ENCODE peak calls at places on chromosomes 16 and 17, in ten cellular contexts. J is breast epithelium, X is uterus, C is HCT116, M is AG04450, H is neural progenitor cell, A is thoracic aorta, Q is PC-9, N is A549, O is IMR-90. T is an unnamed sample.

GRCh38 chr17:75289832-75290337 is 652 bp upstream of the SLC25A19 start:
- DNase-seq in J (peak; percentile 30), M (no peak), X (peak; percentile 47), O (peak; percentile 60), N (no peak), H (no peak), A (no peak), Q (no peak), C (no peak), T (no peak)

GRCh38 chr17:37642706-37643105 is 540 bp downstream of the DDX52 start:
- DNase-seq in C (no peak), N (peak; percentile 40), J (no peak), X (no peak), O (peak; percentile 31), M (no peak), H (no peak), A (no peak), Q (peak; percentile 60), T (no peak)

GRCh38 chr16:88473666-88474534 is 20.8 kb downstream of the ZFPM1 start:
- DNase-seq in N (no peak), C (no peak), O (peak; percentile 72), A (no peak), Q (no peak), M (peak; percentile 30), X (peak; percentile 80), J (no peak), H (no peak), T (no peak)

GRCh38 chr17:76635039-76635438 is 8.5 kb downstream of the ST6GALNAC1 start:
- DNase-seq in H (no peak), X (no peak), A (no peak), C (no peak), N (no peak), M (no peak), J (no peak), O (peak; percentile 58), Q (no peak), T (no peak)

GRCh38 chr17:19760781-19761180 is 12.7 kb upstream of the ALDH3A1 start:
- DNase-seq in N (no peak), O (no peak), C (no peak), X (no peak), H (no peak), Q (no peak), J (peak; percentile 12), M (no peak), A (no peak), T (no peak)

GRCh38 chr16:87017388-87018012 is 299.7 kb downstream of the C16orf95 start:
- DNase-seq in M (peak; percentile 46), J (no peak), N (peak; percentile 56), O (peak; percentile 88), A (no peak), C (peak; percentile 80), X (no peak), Q (peak; percentile 57), H (peak; percentile 51), T (no peak)

GRCh38 chr16:2235695-2236361 is 416 bp upstream of the DNASE1L2 start:
- DNase-seq in M (no peak), H (no peak), N (no peak), C (no peak), J (no peak), A (no peak), X (no peak), O (no peak), Q (no peak), T (no peak)

GRCh38 chr17:71530227-71530626 is 590.6 kb upstream of the SOX9 start:
- DNase-seq in M (no peak), N (no peak), X (no peak), C (no peak), O (no peak), Q (no peak), A (no peak), J (no peak), H (no peak), T (no peak)

GRCh38 chr16:24883714-24884151 is 38.0 kb downstream of the SLC5A11 start:
- DNase-seq in C (no peak), M (no peak), Q (no peak), J (no peak), A (no peak), O (no peak), N (no peak), H (no peak), X (no peak), T (no peak)

GRCh38 chr16:69432069-69432468 is 7.7 kb downstream of the CYB5B start:
- DNase-seq in C (no peak), H (no peak), M (no peak), J (no peak), Q (no peak), A (no peak), N (no peak), X (no peak), O (no peak), T (no peak)

GRCh38 chr17:63120406-63120805 is 154.4 kb downstream of the TANC2 start:
- DNase-seq in O (peak; percentile 54), J (no peak), N (no peak), C (no peak), M (no peak), Q (peak; percentile 54), A (no peak), X (no peak), H (no peak), T (no peak)

GRCh38 chr17:33202796-33203195 is 90.3 kb downstream of the ASIC2 start:
- DNase-seq in N (no peak), C (no peak), O (no peak), X (no peak), Q (no peak), J (no peak), M (no peak), A (no peak), H (no peak), T (no peak)

GRCh38 chr16:70601576-70602575 is 44.5 kb upstream of the IL34 start:
- DNase-seq in C (no peak), N (no peak), M (no peak), J (no peak), A (no peak), Q (no peak), H (no peak), O (peak; percentile 24), X (no peak), T (no peak)

GRCh38 chr17:6092923-6093468 is 22.8 kb downstream of the WSCD1 start:
- DNase-seq in N (no peak), J (no peak), O (no peak), A (no peak), Q (no peak), C (no peak), H (no peak), M (no peak), X (no peak), T (no peak)

GRCh38 chr16:5046914-5047313 is 13.2 kb upstream of the NAGPA start:
- DNase-seq in O (no peak), N (no peak), M (no peak), Q (no peak), J (no peak), X (no peak), A (no peak), H (no peak), C (no peak), T (no peak)

GRCh38 chr17:30957741-30958140 is 13.1 kb upstream of the RNF135 start:
- DNase-seq in H (no peak), Q (no peak), X (no peak), N (no peak), A (no peak), J (no peak), O (no peak), M (no peak), C (no peak), T (no peak)

GRCh38 chr17:40346768-40347154 is 17.8 kb downstream of the GJD3 start:
- DNase-seq in M (no peak), Q (no peak), O (no peak), H (no peak), X (no peak), N (no peak), C (no peak), J (no peak), A (no peak), T (no peak)
- H3K27ac ChIP-seq in M (no peak overlapping the region), Q (no peak overlapping the region), O (peak overlapping the region; percentile 25), H (no peak overlapping the region), X (peak overlapping the region; percentile 95), N (peak overlapping the region; percentile 92), C (no peak overlapping the region), J (peak overlapping the region; percentile 98), A (peak overlapping the region; percentile 91), T (peak overlapping the region; percentile 27)

DNA sequence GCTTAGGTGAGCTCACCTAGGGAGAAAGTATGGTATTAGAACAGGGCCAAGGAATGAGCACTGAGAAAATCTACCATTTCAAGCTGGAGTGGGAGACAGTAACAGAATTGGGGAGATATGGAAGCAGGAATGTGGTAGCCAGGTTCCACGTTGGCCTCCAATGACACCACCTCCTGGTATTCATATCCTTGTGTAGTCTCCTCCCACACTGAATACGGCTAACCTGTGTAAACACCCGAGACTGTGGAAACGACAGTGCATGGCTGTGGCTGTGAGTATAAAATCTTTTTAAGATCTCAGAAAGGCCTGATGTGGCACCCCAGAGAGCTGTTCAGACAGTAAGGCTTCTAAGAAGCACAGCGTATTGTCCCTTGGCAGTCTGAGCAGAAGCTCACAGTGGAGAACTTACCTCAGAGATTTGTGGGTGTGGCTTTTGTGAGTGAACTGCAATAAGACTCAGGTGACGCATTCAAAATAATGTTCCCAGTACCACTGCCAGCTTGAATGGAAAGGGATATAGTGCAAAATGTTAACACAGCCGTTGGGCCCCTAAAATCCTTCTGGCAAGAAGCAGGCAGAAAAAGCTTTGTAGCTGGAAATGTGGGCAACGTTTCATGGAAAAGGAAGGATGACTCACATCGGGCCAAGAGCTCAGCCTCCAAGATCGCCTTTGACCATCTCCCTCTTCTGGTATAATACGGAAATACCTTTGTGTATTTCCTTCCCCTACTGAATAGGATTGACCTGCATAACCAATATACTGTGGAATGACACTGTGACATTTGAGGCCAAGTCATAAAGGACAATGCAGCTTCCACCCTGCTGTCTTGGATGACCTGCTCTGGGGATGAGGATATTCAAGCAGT is 14.4 kb downstream of the SDR42E1 start:
- DNase-seq in Q (no peak), A (no peak), O (peak; percentile 57), C (peak; percentile 60), N (peak; percentile 51), X (peak; percentile 20), H (peak; percentile 22), J (no peak), M (no peak), T (no peak)
- H3K4me3 ChIP-seq in Q (no peak overlapping the region), A (no peak overlapping the region), O (no peak overlapping the region), C (no peak overlapping the region), N (no peak overlapping the region), X (no peak overlapping the region), H (no peak overlapping the region), J (no peak overlapping the region), M (no peak overlapping the region), T (no peak overlapping the region)

GRCh38 chr17:27760069-27760885 is 40.1 kb downstream of the NOS2 start:
- DNase-seq in O (peak; percentile 14), J (peak; percentile 26), M (no peak), Q (no peak), H (peak; percentile 65), C (peak; percentile 24), A (peak; percentile 22), X (peak; percentile 52), N (peak; percentile 45), T (peak; percentile 55)
- TF ChIP-seq CTCF in O (peak; percentile 74), J (peak; percentile 80), M (peak; percentile 82), Q (peak; percentile 95), H (peak; percentile 95), C (peak; percentile 94), A (peak; percentile 90), X (peak; percentile 73), N (peak; percentile 97), T (peak; percentile 62)

DNA sequence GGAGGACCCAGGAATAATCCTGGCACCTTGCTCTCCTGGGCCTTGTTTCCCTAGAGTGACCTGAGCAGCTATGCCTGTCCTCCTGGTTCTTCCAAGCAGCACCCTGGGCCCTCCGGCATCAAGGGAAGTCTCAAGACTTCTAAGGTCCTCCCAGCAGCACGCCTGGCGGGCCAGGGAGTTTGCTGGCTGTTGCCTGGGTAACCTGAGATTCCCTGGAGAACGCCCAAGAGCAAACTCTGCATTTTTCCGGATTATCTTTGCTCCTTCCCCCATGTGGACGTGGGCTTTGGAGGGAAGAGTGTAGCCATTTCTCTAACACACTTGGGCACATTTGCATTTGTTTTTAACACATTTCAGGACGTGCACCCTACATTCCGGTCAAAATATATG is 116.8 kb downstream of the ADCY9 start:
- DNase-seq in Q (no peak), C (no peak), X (peak; percentile 84), A (no peak), H (peak; percentile 55), M (peak; percentile 46), J (no peak), N (no peak), O (peak; percentile 81), T (no peak)
- H3K27ac ChIP-seq in Q (no peak overlapping the region), C (no peak overlapping the region), X (peak overlapping the region; percentile 80), A (no peak overlapping the region), H (no peak overlapping the region), M (peak overlapping the region; percentile 70), J (peak overlapping the region; percentile 50), N (peak overlapping the region; percentile 14), O (peak overlapping the region; percentile 69), T (peak overlapping the region; percentile 76)

T was measured in lung.